ENCODE peak calls at places on chromosomes 1 and 21, in seven cellular contexts. One of them, this sample, is unnamed.

GRCh38 chr21:45459171-45460010 is 54.4 kb downstream of the COL18A1 start:
- DNase-seq in GM23338: no peak
- DNase-seq in stomach: no peak
- DNase-seq in prostate gland: no peak
- DNase-seq in HCT116: no peak
- DNase-seq in Panc1: no peak
- DNase-seq in HL-60: no peak
- DNase-seq in this sample: peak; percentile 49

GRCh38 chr1:231337043-231337471 is 595 bp downstream of the EXOC8 start:
- DNase-seq in GM23338: peak; percentile 32
- DNase-seq in stomach: no peak
- DNase-seq in prostate gland: no peak
- DNase-seq in HCT116: no peak
- DNase-seq in Panc1: no peak
- DNase-seq in HL-60: no peak
- DNase-seq in this sample: peak; percentile 84

GRCh38 chr1:227787513-227788278 is 27.8 kb upstream of the PRSS38 start:
- DNase-seq in GM23338: peak; percentile 95
- DNase-seq in stomach: peak; percentile 97
- DNase-seq in prostate gland: peak; percentile 94
- DNase-seq in HCT116: peak; percentile 95
- DNase-seq in Panc1: peak; percentile 51
- DNase-seq in HL-60: peak; percentile 73
- DNase-seq in this sample: peak; percentile 94

GRCh38 chr21:20424943-20425342 is 573.3 kb upstream of the NCAM2 start:
- DNase-seq in GM23338: peak; percentile 5
- DNase-seq in stomach: no peak
- DNase-seq in prostate gland: no peak
- DNase-seq in HCT116: no peak
- DNase-seq in Panc1: no peak
- DNase-seq in HL-60: no peak
- DNase-seq in this sample: no peak

GRCh38 chr21:45293214-45293725 is 5.6 kb upstream of the POFUT2 start:
- DNase-seq in GM23338: no peak
- DNase-seq in stomach: peak; percentile 22
- DNase-seq in prostate gland: no peak
- DNase-seq in HCT116: no peak
- DNase-seq in Panc1: no peak
- DNase-seq in HL-60: no peak
- DNase-seq in this sample: peak; percentile 73

GRCh38 chr1:92485374-92486250 is 1.1 kb downstream of the GFI1 start:
- DNase-seq in GM23338: peak; percentile 84
- DNase-seq in stomach: peak; percentile 69
- DNase-seq in prostate gland: no peak
- DNase-seq in HCT116: peak; percentile 51
- DNase-seq in Panc1: no peak
- DNase-seq in HL-60: peak; percentile 88
- DNase-seq in this sample: no peak

GRCh38 chr1:39657402-39657801 is 14.5 kb downstream of the NT5C1A start:
- DNase-seq in GM23338: no peak
- DNase-seq in stomach: no peak
- DNase-seq in prostate gland: no peak
- DNase-seq in HCT116: no peak
- DNase-seq in Panc1: no peak
- DNase-seq in HL-60: no peak
- DNase-seq in this sample: no peak

GRCh38 chr1:236124965-236125364 is 17.4 kb upstream of the GPR137B start:
- DNase-seq in GM23338: peak; percentile 30
- DNase-seq in stomach: no peak
- DNase-seq in prostate gland: no peak
- DNase-seq in HCT116: no peak
- DNase-seq in Panc1: no peak
- DNase-seq in HL-60: no peak
- DNase-seq in this sample: no peak

GRCh38 chr1:22745675-22746585 is 35.3 kb downstream of the EPHB2 start:
- DNase-seq in GM23338: no peak
- DNase-seq in stomach: no peak
- DNase-seq in prostate gland: no peak
- DNase-seq in HCT116: no peak
- DNase-seq in Panc1: peak; percentile 84
- DNase-seq in HL-60: peak; percentile 80
- DNase-seq in this sample: no peak

GRCh38 chr1:70819785-70820184 is 227.8 kb downstream of the PTGER3 start:
- DNase-seq in GM23338: no peak
- DNase-seq in stomach: no peak
- DNase-seq in prostate gland: no peak
- DNase-seq in HCT116: no peak
- DNase-seq in Panc1: no peak
- DNase-seq in HL-60: no peak
- DNase-seq in this sample: no peak
- H3K27me3 ChIP-seq in GM23338: no peaks in the 10 kb centered on the region
- H3K27me3 ChIP-seq in stomach: no peaks in the 10 kb centered on the region
- H3K27me3 ChIP-seq in prostate gland: no peaks in the 10 kb centered on the region
- H3K27me3 ChIP-seq in HCT116: peaks cover 6% of the 10 kb centered on the region
- H3K27me3 ChIP-seq in Panc1: no peaks in the 10 kb centered on the region
- H3K27me3 ChIP-seq in HL-60: no peaks in the 10 kb centered on the region
- H3K27me3 ChIP-seq in this sample: no peaks in the 10 kb centered on the region

DNA sequence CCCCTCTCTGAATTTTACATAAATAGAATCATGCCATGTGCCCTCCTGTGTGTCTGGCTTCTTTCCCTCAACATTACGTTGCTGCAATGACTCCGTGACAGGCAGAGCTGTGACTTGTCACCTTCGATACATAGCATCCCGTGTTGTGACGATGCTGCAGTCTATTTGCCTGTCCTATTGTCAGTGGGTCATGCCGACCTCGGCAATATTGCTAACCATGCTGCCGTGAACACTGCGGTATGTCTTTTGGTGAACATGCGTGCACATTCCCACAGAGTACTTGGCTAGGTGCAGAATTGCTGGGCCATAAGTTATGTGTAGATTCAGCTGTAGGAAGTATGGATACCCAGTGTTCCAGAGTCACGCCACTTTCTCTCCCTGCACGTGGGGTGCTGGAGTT is 36.3 kb upstream of the TTC34 start:
- DNase-seq in GM23338: no peak
- DNase-seq in stomach: no peak
- DNase-seq in prostate gland: no peak
- DNase-seq in HCT116: no peak
- DNase-seq in Panc1: no peak
- DNase-seq in HL-60: no peak
- DNase-seq in this sample: no peak
- H3K4me3 ChIP-seq in GM23338: no peak overlapping the region
- H3K4me3 ChIP-seq in stomach: no peak overlapping the region
- H3K4me3 ChIP-seq in prostate gland: no peak overlapping the region
- H3K4me3 ChIP-seq in HCT116: no peak overlapping the region
- H3K4me3 ChIP-seq in Panc1: no peak overlapping the region
- H3K4me3 ChIP-seq in HL-60: no peak overlapping the region
- H3K4me3 ChIP-seq in this sample: no peak overlapping the region

DNA sequence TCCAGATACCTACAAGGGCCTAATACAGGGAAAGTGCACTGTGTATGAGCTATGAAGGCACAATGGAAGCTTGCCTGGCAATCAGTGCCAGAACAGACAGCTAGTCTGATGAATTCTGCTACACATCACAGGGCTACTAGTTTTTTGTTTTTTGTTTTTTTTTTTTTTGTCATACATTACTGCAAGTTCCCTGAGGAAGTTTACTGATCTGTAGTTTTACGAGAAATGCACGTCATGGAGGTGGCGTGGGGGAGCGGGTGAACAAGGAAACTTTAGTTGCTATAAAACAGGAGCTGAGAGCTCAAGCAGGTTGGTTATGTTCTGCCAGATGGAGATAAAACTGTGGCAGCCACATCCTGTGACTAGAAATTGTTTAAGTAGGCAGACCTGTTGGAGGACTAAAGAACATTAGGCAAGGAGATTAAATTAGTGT is 17.7 kb downstream of the PTPRC start:
- DNase-seq in GM23338: peak; percentile 6
- DNase-seq in stomach: peak; percentile 40
- DNase-seq in prostate gland: peak; percentile 89
- DNase-seq in HCT116: no peak
- DNase-seq in Panc1: no peak
- DNase-seq in HL-60: peak; percentile 63
- DNase-seq in this sample: peak; percentile 67
- TF ChIP-seq POLR2AphosphoS5 in GM23338: no peak
- TF ChIP-seq POLR2AphosphoS5 in stomach: no peak
- TF ChIP-seq POLR2AphosphoS5 in prostate gland: peak; percentile 93
- TF ChIP-seq POLR2AphosphoS5 in HCT116: no peak
- TF ChIP-seq POLR2AphosphoS5 in Panc1: no peak
- TF ChIP-seq POLR2AphosphoS5 in HL-60: peak; percentile 29
- TF ChIP-seq POLR2AphosphoS5 in this sample: no peak

GRCh38 chr1:119009300-119009660 is 21.1 kb upstream of the TBX15 start:
- DNase-seq in GM23338: no peak
- DNase-seq in stomach: no peak
- DNase-seq in prostate gland: no peak
- DNase-seq in HCT116: no peak
- DNase-seq in Panc1: no peak
- DNase-seq in HL-60: no peak
- DNase-seq in this sample: no peak
- H3K27me3 ChIP-seq in GM23338: peaks cover 69% of the 10 kb centered on the region
- H3K27me3 ChIP-seq in stomach: peaks cover 44% of the 10 kb centered on the region
- H3K27me3 ChIP-seq in prostate gland: peaks cover 14% of the 10 kb centered on the region
- H3K27me3 ChIP-seq in HCT116: no peaks in the 10 kb centered on the region
- H3K27me3 ChIP-seq in Panc1: no peaks in the 10 kb centered on the region
- H3K27me3 ChIP-seq in HL-60: peaks cover 58% of the 10 kb centered on the region
- H3K27me3 ChIP-seq in this sample: peaks cover 47% of the 10 kb centered on the region

DNA sequence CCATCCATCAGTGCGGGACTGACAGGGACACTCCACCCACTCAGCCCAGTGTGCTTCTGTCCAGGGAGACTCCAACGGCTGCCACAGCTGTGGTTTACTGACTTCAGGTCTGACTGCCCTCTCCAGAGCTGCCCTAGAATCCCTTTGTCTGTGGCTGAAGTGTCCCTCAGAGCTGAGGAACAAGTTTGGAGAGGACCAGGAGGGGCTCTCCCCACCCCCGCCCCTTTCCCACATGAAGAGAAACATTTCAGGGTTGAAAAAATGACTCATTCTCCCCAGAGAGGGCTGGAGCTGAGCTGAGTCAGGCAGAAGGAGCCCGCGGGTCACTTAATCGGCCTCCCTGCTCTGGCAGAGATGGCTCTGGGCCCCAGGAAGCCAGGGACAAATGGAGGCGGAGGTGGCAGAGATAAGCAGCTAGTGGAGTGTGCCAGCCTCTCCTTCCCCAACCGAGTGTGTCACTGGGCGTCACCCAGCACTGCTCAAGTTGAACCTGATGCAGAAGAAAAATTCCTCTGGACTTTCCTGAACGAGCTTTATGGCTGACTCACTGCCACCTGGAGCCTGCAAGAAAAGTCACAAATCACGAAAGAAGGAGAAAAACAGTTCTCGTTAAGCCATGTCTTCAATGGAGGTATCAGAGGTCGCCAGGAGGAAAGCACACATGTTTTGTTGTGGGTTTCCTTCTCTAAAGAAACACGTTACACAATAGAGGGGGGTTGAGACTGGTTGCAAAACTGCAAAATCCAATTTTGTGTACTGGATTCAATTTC is 34.3 kb upstream of the ECE1 start:
- DNase-seq in GM23338: no peak
- DNase-seq in stomach: peak; percentile 89
- DNase-seq in prostate gland: peak; percentile 82
- DNase-seq in HCT116: peak; percentile 94
- DNase-seq in Panc1: no peak
- DNase-seq in HL-60: peak; percentile 80
- DNase-seq in this sample: no peak
- H3K4me3 ChIP-seq in GM23338: no peak overlapping the region
- H3K4me3 ChIP-seq in stomach: no peak overlapping the region
- H3K4me3 ChIP-seq in prostate gland: no peak overlapping the region
- H3K4me3 ChIP-seq in HCT116: peak overlapping the region; percentile 42
- H3K4me3 ChIP-seq in Panc1: peak overlapping the region; percentile 38
- H3K4me3 ChIP-seq in HL-60: no peak overlapping the region
- H3K4me3 ChIP-seq in this sample: peak overlapping the region; percentile 2

DNA sequence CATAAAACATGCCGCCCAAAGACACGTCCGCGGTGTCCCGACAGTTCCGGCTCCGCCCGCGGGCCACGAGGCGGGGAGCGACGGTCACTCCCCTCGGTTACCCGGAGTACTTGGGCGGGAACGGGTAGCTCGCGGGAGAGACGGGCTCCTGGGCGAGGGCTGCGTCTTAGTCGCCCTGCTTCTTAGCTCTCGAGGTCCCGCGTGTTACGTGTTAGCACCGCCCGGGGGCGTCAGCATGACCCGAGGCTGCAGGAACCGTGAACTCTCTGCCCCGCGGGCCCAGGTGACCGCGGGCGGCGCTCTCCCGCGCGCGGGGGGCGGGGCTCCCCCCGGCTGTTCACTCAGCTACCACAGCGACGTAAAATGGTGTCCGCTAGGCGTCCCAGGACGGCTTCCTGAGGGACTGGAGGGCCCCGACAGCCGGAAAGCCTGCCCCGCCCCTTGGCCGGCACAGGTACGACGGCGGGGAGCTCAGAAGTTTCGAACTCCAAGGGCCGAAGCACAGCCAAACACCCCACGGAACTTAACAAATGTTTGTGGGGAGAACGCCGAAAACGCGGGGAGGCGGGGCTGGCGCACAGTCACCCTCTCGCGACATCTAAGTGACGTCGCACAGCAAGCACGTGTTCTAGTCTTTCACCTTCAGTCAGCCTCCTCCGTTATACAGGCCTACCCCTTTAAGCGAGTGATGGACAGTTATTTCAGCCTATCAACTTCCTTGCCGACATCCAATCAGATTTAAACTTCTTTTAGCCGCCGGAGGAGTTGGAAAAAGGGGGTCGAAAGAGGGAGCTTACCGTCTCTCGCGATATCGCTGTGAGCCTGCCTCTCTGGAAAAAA is 757 bp upstream of the RBM15 start:
- DNase-seq in GM23338: peak; percentile 100
- DNase-seq in stomach: peak; percentile 96
- DNase-seq in prostate gland: peak; percentile 98
- DNase-seq in HCT116: peak; percentile 100
- DNase-seq in Panc1: peak; percentile 99
- DNase-seq in HL-60: peak; percentile 99
- DNase-seq in this sample: peak; percentile 98
- TF ChIP-seq POLR2AphosphoS5 in GM23338: no peak
- TF ChIP-seq POLR2AphosphoS5 in stomach: peak; percentile 90
- TF ChIP-seq POLR2AphosphoS5 in prostate gland: no peak
- TF ChIP-seq POLR2AphosphoS5 in HCT116: peak; percentile 66
- TF ChIP-seq POLR2AphosphoS5 in Panc1: peak; percentile 80
- TF ChIP-seq POLR2AphosphoS5 in HL-60: peak; percentile 68
- TF ChIP-seq POLR2AphosphoS5 in this sample: no peak

DNA sequence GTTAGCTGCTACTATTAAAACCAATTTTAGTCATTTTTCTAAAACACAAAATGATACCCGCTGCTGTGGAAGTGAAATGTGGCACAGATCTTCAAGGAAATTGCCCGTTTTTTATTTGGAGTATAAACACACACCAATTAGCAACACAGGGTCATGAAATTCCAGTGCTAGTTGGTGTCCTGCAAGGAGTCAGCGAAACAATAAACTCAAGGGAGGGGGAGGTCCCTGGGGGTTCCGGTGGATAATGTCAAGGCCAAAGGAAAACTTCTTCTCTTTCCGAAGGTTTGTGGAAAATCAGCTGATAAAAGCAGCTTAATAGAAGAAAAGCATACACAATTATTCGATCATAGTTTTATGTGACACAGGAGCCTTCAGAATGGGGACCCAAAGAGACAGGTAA is 65.7 kb downstream of the KCNK1 start:
- DNase-seq in GM23338: no peak
- DNase-seq in stomach: no peak
- DNase-seq in prostate gland: no peak
- DNase-seq in HCT116: no peak
- DNase-seq in Panc1: no peak
- DNase-seq in HL-60: no peak
- DNase-seq in this sample: no peak
- H3K27me3 ChIP-seq in GM23338: no peaks in the 10 kb centered on the region
- H3K27me3 ChIP-seq in stomach: no peaks in the 10 kb centered on the region
- H3K27me3 ChIP-seq in prostate gland: no peaks in the 10 kb centered on the region
- H3K27me3 ChIP-seq in HCT116: no peaks in the 10 kb centered on the region
- H3K27me3 ChIP-seq in Panc1: peaks cover 2% of the 10 kb centered on the region
- H3K27me3 ChIP-seq in HL-60: peaks cover 2% of the 10 kb centered on the region
- H3K27me3 ChIP-seq in this sample: no peaks in the 10 kb centered on the region